ENCODE peak calls at places on chromosomes 13 and 19, in five cellular contexts. E, A, W, U and P are unnamed samples.

GRCh38 chr13:110396913-110397379 is 89.9 kb downstream of the COL4A2 start:
- DNase-seq in W (peak), U (no peak), E (peak), A (no peak), P (peak)

GRCh38 chr13:104085611-104086010 is 1019.4 kb upstream of the SLC10A2 start:
- DNase-seq in A (no peak), W (no peak), U (no peak), E (no peak), P (no peak)

GRCh38 chr13:60887711-60888110 is 490.7 kb downstream of the TDRD3 start:
- DNase-seq in W (no peak), U (no peak), E (no peak), A (no peak), P (no peak)

GRCh38 chr13:94249512-94249911 is 230.0 kb downstream of the DCT start:
- DNase-seq in A (no peak), W (no peak), E (no peak), U (no peak), P (no peak)

GRCh38 chr13:99165753-99166587 is 34.7 kb upstream of the UBAC2 start:
- DNase-seq in W (no peak), E (no peak), U (no peak), A (no peak), P (no peak)

GRCh38 chr13:113393572-113394503 is 29.9 kb upstream of the GRTP1 start:
- DNase-seq in U (peak), W (peak), A (peak), E (peak), P (peak)

GRCh38 chr13:76854894-76855293 is 31.3 kb downstream of the KCTD12 start:
- DNase-seq in A (no peak), U (no peak), W (no peak), E (no peak), P (no peak)

GRCh38 chr19:7115721-7116120 is 46.2 kb downstream of the ZNF557 start:
- DNase-seq in A (no peak), E (no peak), U (no peak), W (no peak), P (no peak)

GRCh38 chr19:42363614-42364346 is 26.3 kb downstream of the CNFN start:
- DNase-seq in E (no peak), W (no peak), U (no peak), A (no peak), P (no peak)

GRCh38 chr19:3084943-3085342 is 9.2 kb upstream of the GNA11 start:
- DNase-seq in U (no peak), E (peak), A (no peak), W (no peak), P (no peak)

GRCh38 chr19:55220525-55220924 is 8.0 kb downstream of the TMEM86B start:
- DNase-seq in A (no peak), U (no peak), E (no peak), W (no peak), P (no peak)

GRCh38 chr19:39363909-39364457 is 21.8 kb downstream of the SAMD4B start:
- DNase-seq in W (peak), E (no peak), U (no peak), A (no peak), P (no peak)

GRCh38 chr19:39195755-39196154 is 1.0 kb upstream of the NCCRP1 start:
- DNase-seq in A (no peak), U (no peak), E (no peak), W (no peak), P (peak)

GRCh38 chr13:69956343-69956742 is 151.3 kb upstream of the ATXN8OS start:
- DNase-seq in E (no peak), U (no peak), W (no peak), A (no peak), P (no peak)

GRCh38 chr19:3367572-3368440 is 1.4 kb downstream of the NFIC start:
- DNase-seq in A (no peak), E (no peak), W (no peak), U (no peak), P (no peak)

GRCh38 chr19:35449347-35450043 is 1.4 kb downstream of the FFAR2 start:
- DNase-seq in E (no peak), A (no peak), W (no peak), U (no peak), P (no peak)

GRCh38 chr13:39612023-39612637 is 9.1 kb upstream of the LHFPL6 start:
- DNase-seq in U (no peak), E (no peak), W (peak), A (no peak), P (peak)

GRCh38 chr19:51799311-51799997 is 4.5 kb downstream of the FPR3 start:
- DNase-seq in U (no peak), E (peak), A (no peak), W (peak), P (peak)

GRCh38 chr13:37910790-37911189 is 41.2 kb upstream of the TRPC4 start:
- DNase-seq in W (no peak), U (no peak), A (no peak), E (no peak), P (no peak)

GRCh38 chr19:36973844-36974195 is 57.7 kb downstream of the ZNF568 start:
- DNase-seq in A (no peak), E (no peak), W (no peak), U (no peak), P (no peak)

GRCh38 chr19:56117376-56117884 is 3.7 kb downstream of the ZNF787 start:
- DNase-seq in W (no peak), A (no peak), U (no peak), E (peak), P (peak)

GRCh38 chr19:36674201-36674600 is 7.6 kb upstream of the ZNF461 start:
- DNase-seq in A (no peak), U (no peak), E (no peak), W (no peak), P (no peak)

GRCh38 chr19:6041991-6042421 is 64.1 kb upstream of the RANBP3 start:
- DNase-seq in A (no peak), E (no peak), W (no peak), U (peak), P (no peak)

GRCh38 chr13:64525687-64526086 is 2704.4 kb downstream of the PCDH9 start:
- DNase-seq in W (no peak), U (no peak), A (no peak), E (no peak), P (no peak)

GRCh38 chr19:6035026-6035425 is 57.1 kb upstream of the RANBP3 start:
- DNase-seq in A (no peak), E (no peak), W (no peak), U (peak), P (no peak)

GRCh38 chr13:94558721-94559120 is 37.2 kb downstream of the TGDS start:
- DNase-seq in U (no peak), W (no peak), A (no peak), E (no peak), P (peak)

GRCh38 chr13:113651511-113652403 is 6.2 kb downstream of the ATP4B start:
- DNase-seq in U (no peak), E (peak), A (no peak), W (no peak), P (no peak)

GRCh38 chr13:39362652-39363390 is 240.2 kb downstream of the LHFPL6 start:
- DNase-seq in A (no peak), U (no peak), W (no peak), E (no peak), P (no peak)

GRCh38 chr13:51523082-51523518 is 61.2 kb upstream of the WDFY2 start:
- DNase-seq in U (no peak), W (no peak), A (no peak), E (no peak), P (no peak)

GRCh38 chr13:72104656-72105180 is 237.7 kb upstream of the DACH1 start:
- DNase-seq in E (no peak), U (no peak), W (no peak), A (no peak), P (peak)

GRCh38 chr13:100131863-100132574 is 43.1 kb downstream of the PCCA start:
- DNase-seq in W (no peak), A (no peak), E (no peak), U (no peak), P (no peak)

GRCh38 chr13:98951266-98951665 is 26.6 kb downstream of the DOCK9 start:
- DNase-seq in U (no peak), W (no peak), E (no peak), A (no peak), P (no peak)

GRCh38 chr13:113653264-113654174 is 4.5 kb downstream of the ATP4B start:
- DNase-seq in A (no peak), W (no peak), E (peak), U (no peak), P (no peak)

GRCh38 chr19:57436392-57436791 is 1.3 kb downstream of the ZNF749 start:
- DNase-seq in A (no peak), U (no peak), W (no peak), E (no peak), P (no peak)

GRCh38 chr19:4523306-4524110 is 5.2 kb upstream of the PLIN4 start:
- DNase-seq in U (no peak), E (peak), W (no peak), A (no peak), P (peak)

GRCh38 chr19:48295458-48295857 is 25.6 kb downstream of the ZNF114 start:
- DNase-seq in E (no peak), U (no peak), W (no peak), A (no peak), P (no peak)

GRCh38 chr19:1084024-1084868 is 10.9 kb downstream of the POLR2E start:
- DNase-seq in U (no peak), E (peak), W (no peak), A (no peak), P (no peak)

GRCh38 chr13:109869312-109870237 is 83.2 kb upstream of the IRS2 start:
- DNase-seq in A (no peak), U (no peak), W (peak), E (peak), P (peak)

GRCh38 chr19:53980553-53981407 is 10.7 kb upstream of the CACNG6 start:
- DNase-seq in A (no peak), E (no peak), U (no peak), W (no peak), P (no peak)